ENCODE peak calls at places on chromosomes 5 and 9, in four cellular contexts. W, D, U and E are unnamed samples.

GRCh38 chr5:73485715-73486114 is 12.5 kb upstream of the BTF3 start:
- DNase-seq in W (no peak), D (no peak), U (no peak), E (no peak)

GRCh38 chr9:91532325-91532724 is 108.7 kb upstream of the NFIL3 start:
- DNase-seq in W (no peak), D (no peak), U (no peak), E (no peak)

GRCh38 chr5:151679421-151680155 is 7.1 kb downstream of the SPARC start:
- DNase-seq in W (no peak), D (no peak), U (no peak), E (no peak)

GRCh38 chr5:142929602-142930001 is 159.4 kb downstream of the ARHGAP26 start:
- DNase-seq in W (no peak), D (no peak), U (no peak), E (no peak)

GRCh38 chr5:74507596-74507995 is 132.9 kb downstream of the ENC1 start:
- DNase-seq in W (no peak), D (no peak), U (no peak), E (no peak)

GRCh38 chr5:89989831-89990230 is 419.7 kb downstream of the CETN3 start:
- DNase-seq in W (no peak), D (no peak), U (no peak), E (no peak)

GRCh38 chr9:3018691-3019230 is 174.9 kb upstream of the PUM3 start:
- DNase-seq in W (no peak), D (no peak), U (no peak), E (no peak)

GRCh38 chr9:107883496-107884120 is 394.0 kb upstream of the KLF4 start:
- DNase-seq in W (no peak), D (peak; percentile 31), U (no peak), E (peak; percentile 12)

GRCh38 chr5:50463047-50463446 is 22.0 kb upstream of the EMB start:
- DNase-seq in W (no peak), D (no peak), U (no peak), E (no peak)

GRCh38 chr9:83257937-83258336 is 195.0 kb upstream of the RASEF start:
- DNase-seq in W (no peak), D (no peak), U (no peak), E (no peak)

GRCh38 chr9:135106551-135107270 is 19.2 kb downstream of the OLFM1 start:
- DNase-seq in W (no peak), D (no peak), U (no peak), E (no peak)

GRCh38 chr5:66958984-66959641 is 237.5 kb downstream of the CD180 start:
- DNase-seq in W (peak; percentile 14), D (peak; percentile 39), U (no peak), E (peak; percentile 65)

GRCh38 chr5:181181650-181182565 is 23.1 kb downstream of the TRIM7 start:
- DNase-seq in W (peak; percentile 77), D (peak; percentile 80), U (peak; percentile 65), E (no peak)

GRCh38 chr5:77632526-77633268 is 5.8 kb downstream of the OTP start:
- DNase-seq in W (no peak), D (no peak), U (no peak), E (peak; percentile 71)

GRCh38 chr5:151053796-151054490 is 26.9 kb downstream of the TNIP1 start:
- DNase-seq in W (no peak), D (no peak), U (no peak), E (no peak)

GRCh38 chr9:99140685-99141314 is 35.9 kb downstream of the TGFBR1 start:
- DNase-seq in W (peak; percentile 32), D (peak; percentile 67), U (peak; percentile 53), E (peak; percentile 52)

GRCh38 chr5:178983728-178984127 is 11.4 kb downstream of the GRM6 start:
- DNase-seq in W (no peak), D (no peak), U (no peak), E (no peak)

GRCh38 chr5:160269017-160269416 is 39.7 kb downstream of the FABP6 start:
- DNase-seq in W (no peak), D (peak; percentile 31), U (no peak), E (no peak)

GRCh38 chr5:143968071-143968878 is 156.3 kb downstream of the HMHB1 start:
- DNase-seq in W (peak; percentile 46), D (peak; percentile 41), U (peak; percentile 19), E (peak; percentile 84)

GRCh38 chr9:91726406-91727100 is 223.5 kb downstream of the ROR2 start:
- DNase-seq in W (no peak), D (no peak), U (no peak), E (no peak)

GRCh38 chr5:144093868-144094267 is 76.6 kb downstream of the YIPF5 start:
- DNase-seq in W (no peak), D (no peak), U (no peak), E (no peak)

GRCh38 chr5:10266839-10267238 is 16.8 kb downstream of the CCT5 start:
- DNase-seq in W (no peak), D (peak; percentile 32), U (no peak), E (peak; percentile 44)

GRCh38 chr9:109181284-109181683 is 14.2 kb upstream of the FRRS1L start:
- DNase-seq in W (no peak), D (no peak), U (peak; percentile 24), E (no peak)

GRCh38 chr5:141825836-141826560 is 52.2 kb downstream of the PCDH1 start:
- DNase-seq in W (peak; percentile 34), D (no peak), U (peak; percentile 4), E (peak; percentile 60)

GRCh38 chr9:757246-757881 is 84.1 kb upstream of the DMRT1 start:
- DNase-seq in W (peak; percentile 67), D (peak; percentile 64), U (peak; percentile 2), E (peak; percentile 34)

GRCh38 chr5:133907075-133907474 is 61.4 kb downstream of the C5orf15 start:
- DNase-seq in W (no peak), D (no peak), U (no peak), E (no peak)

GRCh38 chr5:98454904-98455303 is 318.6 kb upstream of the RGMB start:
- DNase-seq in W (peak; percentile 83), D (no peak), U (no peak), E (peak; percentile 11)

GRCh38 chr9:121059998-121060636 is 10.0 kb upstream of the C5 start:
- DNase-seq in W (peak; percentile 57), D (peak; percentile 87), U (peak; percentile 51), E (peak; percentile 86)